ENCODE peak calls at places on chromosome 19, in four cellular contexts. One of them, this sample, is unnamed.
A peak's percentile ranks its signal among the peaks of the same experiment; 100 is the strongest.

GRCh38 chr19:15628236-15629002 is 12.3 kb upstream of the CYP4F3 start:
- DNase-seq in thyroid gland: no peak
- DNase-seq in T-cell: no peak
- DNase-seq in activated CD4-positive, alpha-beta T cell treated with anti-CD3 and anti-CD28 coated beads for 1 hour: no peak
- DNase-seq in this sample: no peak

GRCh38 chr19:1408300-1409203 is 1.2 kb downstream of the DAZAP1 start:
- DNase-seq in thyroid gland: peak; percentile 66
- DNase-seq in T-cell: peak; percentile 52
- DNase-seq in activated CD4-positive, alpha-beta T cell treated with anti-CD3 and anti-CD28 coated beads for 1 hour: peak; percentile 36
- DNase-seq in this sample: peak; percentile 69

GRCh38 chr19:10061717-10062310 is 24.3 kb upstream of the SHFL start:
- DNase-seq in thyroid gland: no peak
- DNase-seq in T-cell: no peak
- DNase-seq in activated CD4-positive, alpha-beta T cell treated with anti-CD3 and anti-CD28 coated beads for 1 hour: no peak
- DNase-seq in this sample: no peak

GRCh38 chr19:3350014-3350663 is 16.2 kb upstream of the NFIC start:
- DNase-seq in thyroid gland: peak; percentile 67
- DNase-seq in T-cell: no peak
- DNase-seq in activated CD4-positive, alpha-beta T cell treated with anti-CD3 and anti-CD28 coated beads for 1 hour: no peak
- DNase-seq in this sample: no peak

GRCh38 chr19:33609353-33609752 is 12.4 kb upstream of the CHST8 start:
- DNase-seq in thyroid gland: no peak
- DNase-seq in T-cell: no peak
- DNase-seq in activated CD4-positive, alpha-beta T cell treated with anti-CD3 and anti-CD28 coated beads for 1 hour: no peak
- DNase-seq in this sample: no peak

GRCh38 chr19:17294051-17294891 is 9.0 kb downstream of the ABHD8 start:
- DNase-seq in thyroid gland: no peak
- DNase-seq in T-cell: no peak
- DNase-seq in activated CD4-positive, alpha-beta T cell treated with anti-CD3 and anti-CD28 coated beads for 1 hour: no peak
- DNase-seq in this sample: peak; percentile 83

GRCh38 chr19:18814063-18814462 is 17.7 kb upstream of the UPF1 start:
- DNase-seq in thyroid gland: no peak
- DNase-seq in T-cell: no peak
- DNase-seq in activated CD4-positive, alpha-beta T cell treated with anti-CD3 and anti-CD28 coated beads for 1 hour: no peak
- DNase-seq in this sample: no peak

GRCh38 chr19:33863436-33863835 is 66.8 kb downstream of the KCTD15 start:
- DNase-seq in thyroid gland: no peak
- DNase-seq in T-cell: no peak
- DNase-seq in activated CD4-positive, alpha-beta T cell treated with anti-CD3 and anti-CD28 coated beads for 1 hour: no peak
- DNase-seq in this sample: no peak

GRCh38 chr19:10655457-10656312 is 1.5 kb downstream of the ILF3 start:
- DNase-seq in thyroid gland: no peak
- DNase-seq in T-cell: no peak
- DNase-seq in activated CD4-positive, alpha-beta T cell treated with anti-CD3 and anti-CD28 coated beads for 1 hour: no peak
- DNase-seq in this sample: no peak

GRCh38 chr19:33248553-33248953 is 22.9 kb upstream of the SLC7A10 start:
- DNase-seq in thyroid gland: no peak
- DNase-seq in T-cell: no peak
- DNase-seq in activated CD4-positive, alpha-beta T cell treated with anti-CD3 and anti-CD28 coated beads for 1 hour: no peak
- DNase-seq in this sample: no peak

GRCh38 chr19:3108775-3109174 is 14.6 kb downstream of the GNA11 start:
- DNase-seq in thyroid gland: peak; percentile 66
- DNase-seq in T-cell: peak; percentile 55
- DNase-seq in activated CD4-positive, alpha-beta T cell treated with anti-CD3 and anti-CD28 coated beads for 1 hour: peak; percentile 58
- DNase-seq in this sample: peak; percentile 64

GRCh38 chr19:41478875-41479756 is 36.2 kb downstream of the ERICH4 start:
- DNase-seq in thyroid gland: no peak
- DNase-seq in T-cell: no peak
- DNase-seq in activated CD4-positive, alpha-beta T cell treated with anti-CD3 and anti-CD28 coated beads for 1 hour: no peak
- DNase-seq in this sample: no peak

GRCh38 chr19:52566588-52566987 is 3.5 kb upstream of the ZNF701 start:
- DNase-seq in thyroid gland: no peak
- DNase-seq in T-cell: no peak
- DNase-seq in activated CD4-positive, alpha-beta T cell treated with anti-CD3 and anti-CD28 coated beads for 1 hour: no peak
- DNase-seq in this sample: no peak

GRCh38 chr19:48560095-48560530 is 8.1 kb downstream of the SULT2B1 start:
- DNase-seq in thyroid gland: no peak
- DNase-seq in T-cell: no peak
- DNase-seq in activated CD4-positive, alpha-beta T cell treated with anti-CD3 and anti-CD28 coated beads for 1 hour: no peak
- DNase-seq in this sample: no peak

GRCh38 chr19:32863301-32863700 is 6.3 kb downstream of the SLC7A9 start:
- DNase-seq in thyroid gland: no peak
- DNase-seq in T-cell: no peak
- DNase-seq in activated CD4-positive, alpha-beta T cell treated with anti-CD3 and anti-CD28 coated beads for 1 hour: no peak
- DNase-seq in this sample: no peak

GRCh38 chr19:33804021-33804799 is 7.5 kb downstream of the KCTD15 start:
- DNase-seq in thyroid gland: peak; percentile 80
- DNase-seq in T-cell: no peak
- DNase-seq in activated CD4-positive, alpha-beta T cell treated with anti-CD3 and anti-CD28 coated beads for 1 hour: no peak
- DNase-seq in this sample: no peak

GRCh38 chr19:15934332-15935078 is at the start of gene CYP4F11:
- DNase-seq in thyroid gland: peak; percentile 81
- DNase-seq in T-cell: no peak
- DNase-seq in activated CD4-positive, alpha-beta T cell treated with anti-CD3 and anti-CD28 coated beads for 1 hour: no peak
- DNase-seq in this sample: no peak

GRCh38 chr19:2867025-2867991 is at the start of gene ZNF556:
- DNase-seq in thyroid gland: no peak
- DNase-seq in T-cell: no peak
- DNase-seq in activated CD4-positive, alpha-beta T cell treated with anti-CD3 and anti-CD28 coated beads for 1 hour: no peak
- DNase-seq in this sample: peak; percentile 22

GRCh38 chr19:45440873-45441654 is 17.3 kb upstream of the ERCC1 start:
- DNase-seq in thyroid gland: no peak
- DNase-seq in T-cell: no peak
- DNase-seq in activated CD4-positive, alpha-beta T cell treated with anti-CD3 and anti-CD28 coated beads for 1 hour: no peak
- DNase-seq in this sample: peak; percentile 27

GRCh38 chr19:55189424-55189823 is 9.3 kb upstream of the SYT5 start:
- DNase-seq in thyroid gland: no peak
- DNase-seq in T-cell: no peak
- DNase-seq in activated CD4-positive, alpha-beta T cell treated with anti-CD3 and anti-CD28 coated beads for 1 hour: no peak
- DNase-seq in this sample: no peak

GRCh38 chr19:55258476-55258827 is 365 bp downstream of the PPP6R1 start:
- DNase-seq in thyroid gland: peak; percentile 32
- DNase-seq in T-cell: no peak
- DNase-seq in activated CD4-positive, alpha-beta T cell treated with anti-CD3 and anti-CD28 coated beads for 1 hour: no peak
- DNase-seq in this sample: peak; percentile 78

GRCh38 chr19:57527136-57527881 is at the start of gene ZNF549:
- DNase-seq in thyroid gland: peak; percentile 94
- DNase-seq in T-cell: peak; percentile 84
- DNase-seq in activated CD4-positive, alpha-beta T cell treated with anti-CD3 and anti-CD28 coated beads for 1 hour: peak; percentile 80
- DNase-seq in this sample: peak; percentile 92

GRCh38 chr19:14611051-14611450 is 28.2 kb downstream of the CLEC17A start:
- DNase-seq in thyroid gland: no peak
- DNase-seq in T-cell: no peak
- DNase-seq in activated CD4-positive, alpha-beta T cell treated with anti-CD3 and anti-CD28 coated beads for 1 hour: no peak
- DNase-seq in this sample: no peak

GRCh38 chr19:45884682-45885555 is 1.0 kb downstream of the IRF2BP1 start:
- DNase-seq in thyroid gland: no peak
- DNase-seq in T-cell: no peak
- DNase-seq in activated CD4-positive, alpha-beta T cell treated with anti-CD3 and anti-CD28 coated beads for 1 hour: no peak
- DNase-seq in this sample: peak; percentile 69

GRCh38 chr19:5718579-5719273 is 1.2 kb downstream of the LONP1 start:
- DNase-seq in thyroid gland: no peak
- DNase-seq in T-cell: no peak
- DNase-seq in activated CD4-positive, alpha-beta T cell treated with anti-CD3 and anti-CD28 coated beads for 1 hour: no peak
- DNase-seq in this sample: peak; percentile 94

GRCh38 chr19:50381881-50382729 is 2.0 kb upstream of the POLD1 start:
- DNase-seq in thyroid gland: no peak
- DNase-seq in T-cell: no peak
- DNase-seq in activated CD4-positive, alpha-beta T cell treated with anti-CD3 and anti-CD28 coated beads for 1 hour: no peak
- DNase-seq in this sample: no peak

GRCh38 chr19:5466814-5467291 is 11.6 kb downstream of the ZNRF4 start:
- DNase-seq in thyroid gland: no peak
- DNase-seq in T-cell: no peak
- DNase-seq in activated CD4-positive, alpha-beta T cell treated with anti-CD3 and anti-CD28 coated beads for 1 hour: no peak
- DNase-seq in this sample: no peak

GRCh38 chr19:45508931-45509691 is 1.8 kb downstream of the VASP start:
- DNase-seq in thyroid gland: peak; percentile 69
- DNase-seq in T-cell: no peak
- DNase-seq in activated CD4-positive, alpha-beta T cell treated with anti-CD3 and anti-CD28 coated beads for 1 hour: no peak
- DNase-seq in this sample: peak; percentile 32

This sample was measured in erythroblast.